ENCODE peak calls at places on chromosomes 12 and 14, in six cellular contexts. T is K562, D is HepG2, K is H1, N is GM12878, F is GM12892. U is an unnamed sample.

GRCh38 chr12:32755051-32755653 is 545 bp downstream of the YARS2 start:
- DNase-seq in D (peak; percentile 60), F (peak; percentile 31), T (peak; percentile 90), K (peak; percentile 92), N (peak; percentile 49), U (peak; percentile 48)

GRCh38 chr14:60222820-60223219 is 26.2 kb upstream of the PPM1A start:
- DNase-seq in T (no peak), F (no peak), N (no peak), D (no peak), K (no peak), U (no peak)

GRCh38 chr12:113424915-113425823 is 3.0 kb downstream of the SDSL start:
- DNase-seq in D (peak; percentile 16), N (no peak), F (peak; percentile 50), T (peak; percentile 77), K (peak; percentile 94), U (no peak)

GRCh38 chr12:116421785-116422538 is 137.2 kb upstream of the MAP1LC3B2 start:
- DNase-seq in D (no peak), N (no peak), T (no peak), F (no peak), K (no peak), U (no peak)

GRCh38 chr12:108685469-108686247 is 45.7 kb downstream of the CORO1C start:
- DNase-seq in D (no peak), F (no peak), T (no peak), K (no peak), N (no peak), U (no peak)

GRCh38 chr12:110102255-110102654 is 21.9 kb upstream of the IFT81 start:
- DNase-seq in N (no peak), F (peak; percentile 16), K (peak; percentile 84), D (peak; percentile 92), T (peak; percentile 87), U (no peak)

GRCh38 chr14:100159107-100159864 is at the start of gene DEGS2:
- DNase-seq in N (no peak), T (no peak), K (peak; percentile 83), D (no peak), F (peak; percentile 75), U (peak; percentile 79)

GRCh38 chr14:64926398-64926995 is 12.2 kb downstream of the CHURC1 start:
- DNase-seq in T (no peak), D (no peak), F (no peak), N (no peak), K (no peak), U (no peak)

GRCh38 chr12:88501976-88502938 is 78.0 kb downstream of the KITLG start:
- DNase-seq in N (no peak), K (no peak), F (no peak), D (no peak), T (no peak), U (no peak)

GRCh38 chr14:103828315-103828967 is 18.9 kb downstream of the PPP1R13B start:
- DNase-seq in F (no peak), K (no peak), T (no peak), D (no peak), N (no peak), U (no peak)

GRCh38 chr12:122643207-122643805 is 59.9 kb downstream of the HCAR2 start:
- DNase-seq in F (no peak), T (no peak), D (peak; percentile 12), N (no peak), K (no peak), U (no peak)

GRCh38 chr14:104574978-104575377 is 4.6 kb upstream of the C14orf180 start:
- DNase-seq in K (no peak), D (no peak), F (no peak), T (no peak), N (no peak), U (no peak)

GRCh38 chr12:118136559-118137003 is 657 bp downstream of the PEBP1 start:
- DNase-seq in K (peak; percentile 58), N (no peak), D (peak; percentile 52), F (peak; percentile 43), T (peak; percentile 65), U (peak; percentile 35)

GRCh38 chr12:119178544-119179334 is at the start of gene HSPB8:
- DNase-seq in N (no peak), F (no peak), T (peak; percentile 16), K (peak; percentile 72), D (peak; percentile 21), U (no peak)

GRCh38 chr14:81311128-81311527 is 89.0 kb downstream of the STON2 start:
- DNase-seq in K (no peak), D (no peak), F (no peak), T (no peak), N (no peak), U (no peak)

GRCh38 chr14:69673099-69673498 is 61.7 kb downstream of the SUSD6 start:
- DNase-seq in F (no peak), K (no peak), D (no peak), N (no peak), T (no peak), U (no peak)

GRCh38 chr14:76918176-76918750 is 92.1 kb downstream of the LRRC74A start:
- DNase-seq in N (no peak), F (no peak), K (no peak), T (no peak), D (no peak), U (no peak)

GRCh38 chr12:14417717-14418116 is 52.2 kb downstream of the ATF7IP start:
- DNase-seq in D (peak; percentile 33), K (peak; percentile 72), N (no peak), F (no peak), T (peak; percentile 24), U (peak; percentile 5)

GRCh38 chr12:28104338-28104737 is 85.9 kb upstream of the CCDC91 start:
- DNase-seq in D (no peak), T (no peak), K (no peak), N (no peak), F (no peak), U (no peak)

GRCh38 chr12:45729233-45730115 is at the start of gene ARID2:
- DNase-seq in F (peak; percentile 29), K (peak; percentile 60), T (peak; percentile 72), D (peak; percentile 14), N (no peak), U (peak; percentile 27)

GRCh38 chr12:103780093-103780440 is 61.0 kb downstream of the NT5DC3 start:
- DNase-seq in F (no peak), N (no peak), T (no peak), D (no peak), K (no peak), U (no peak)
- TF ChIP-seq TAF1 in F (no peak), N (no peak), T (no peak), D (no peak), K (no peak), U (no peak)

DNA sequence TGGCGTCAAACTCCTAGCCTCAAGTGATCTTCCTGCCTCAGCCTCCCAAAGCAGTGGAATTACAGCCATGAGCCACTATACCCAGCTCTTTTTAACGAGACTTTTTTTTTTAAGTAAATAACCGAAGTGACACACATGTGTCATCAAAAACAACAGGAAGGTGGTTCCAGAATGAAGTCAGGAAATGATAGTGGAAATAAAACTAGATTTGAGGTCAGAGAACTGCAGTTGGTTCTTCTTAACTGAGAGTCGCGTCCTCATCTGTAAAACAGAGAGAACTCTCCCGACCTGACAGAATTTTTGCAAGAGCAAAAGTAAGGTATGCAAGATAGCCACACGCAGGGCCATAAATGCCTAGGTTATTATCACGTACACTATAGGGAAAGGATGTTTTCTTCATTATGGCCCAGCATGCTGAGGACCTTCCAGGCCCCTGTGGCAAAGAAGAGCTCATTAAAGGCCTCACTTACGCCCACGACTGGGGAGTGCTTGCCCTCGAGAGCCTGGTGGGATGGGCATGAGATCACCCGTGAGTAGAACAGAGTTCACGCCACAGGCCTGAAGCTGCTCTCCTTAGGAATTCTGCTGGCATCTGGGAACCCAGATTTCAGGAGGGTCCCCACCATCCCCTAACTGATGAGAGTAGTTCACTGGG is 67.2 kb downstream of the SCARB1 start:
- DNase-seq in K (no peak), D (no peak), F (no peak), T (no peak), N (no peak), U (no peak)
- TF ChIP-seq POLR2A in K (no peak), D (no peak), F (no peak), T (no peak), N (no peak), U (no peak)

GRCh38 chr12:78149459-78149858 is 318.8 kb downstream of the NAV3 start:
- DNase-seq in D (no peak), K (no peak), N (no peak), F (no peak), T (no peak), U (no peak)
- TF ChIP-seq POLR2AphosphoS5 in D (no peak), K (no peak), N (no peak), F (no peak), T (no peak), U (no peak)

DNA sequence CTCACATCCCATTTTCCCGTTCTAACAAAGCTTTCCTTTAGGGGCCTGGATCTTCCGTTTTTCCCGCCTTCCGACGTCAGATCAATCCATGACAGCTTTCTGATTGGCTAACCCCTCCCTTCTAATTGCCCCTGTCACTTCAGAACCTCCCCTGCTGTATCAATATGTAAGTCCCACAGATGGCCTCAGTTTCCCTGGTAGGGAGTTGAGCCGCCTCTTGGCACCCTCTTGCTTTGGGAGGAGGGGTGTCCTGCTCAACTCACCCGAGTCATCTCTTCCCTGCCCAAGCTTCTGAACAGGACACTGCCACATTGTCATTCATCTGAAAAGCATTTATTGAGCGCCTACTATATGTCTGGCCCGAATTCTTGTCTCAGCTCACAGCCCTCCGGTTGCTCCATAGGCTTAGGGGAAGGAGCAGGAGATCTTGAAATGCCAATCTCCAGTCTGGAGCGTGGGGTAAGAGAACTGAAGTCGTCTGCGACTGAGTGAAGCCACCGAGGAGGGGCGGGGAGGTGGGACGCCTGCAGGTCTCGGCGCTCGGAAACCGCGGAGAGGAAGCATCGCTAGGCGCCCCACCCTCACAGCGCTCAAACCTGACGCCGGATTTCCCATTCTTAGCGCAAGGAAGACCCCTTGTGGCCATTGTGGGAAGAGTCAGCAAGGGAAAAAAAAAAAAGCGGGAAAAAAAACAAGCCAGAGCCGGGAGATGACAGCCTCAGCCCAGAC is 28.0 kb upstream of the SMUG1 start:
- DNase-seq in F (peak; percentile 58), D (peak; percentile 79), K (peak; percentile 90), N (no peak), T (peak; percentile 95), U (peak; percentile 59)
- TF ChIP-seq TAF1 in F (no peak), D (no peak), K (no peak), N (no peak), T (peak; percentile 28), U (no peak)

GRCh38 chr12:133080051-133080618 is 588 bp upstream of the ZNF140 start:
- DNase-seq in F (peak; percentile 47), N (peak; percentile 96), T (peak; percentile 96), D (peak; percentile 98), K (peak; percentile 94), U (peak; percentile 50)

GRCh38 chr12:133083345-133083744 is 2.6 kb downstream of the ZNF140 start:
- DNase-seq in T (no peak), F (no peak), N (no peak), D (no peak), K (no peak), U (no peak)

GRCh38 chr12:133081408-133081806 is 684 bp downstream of the ZNF140 start:
- DNase-seq in F (no peak), T (no peak), N (no peak), K (no peak), D (no peak), U (no peak)

GRCh38 chr12:133080619-133081407 is at the start of gene ZNF140:
- DNase-seq in F (peak; percentile 64), T (peak; percentile 96), N (peak; percentile 76), K (no peak), D (peak; percentile 94), U (peak; percentile 70)
- TF ChIP-seq POLR2A in F (peak; percentile 63), T (peak; percentile 81), N (peak; percentile 88), K (no peak), D (peak; percentile 80), U (peak; percentile 46)

GRCh38 chr12:52057614-52057939 is 6.3 kb downstream of the NR4A1 start:
- DNase-seq in N (no peak), F (no peak), K (no peak), D (no peak), T (no peak), U (no peak)
- TF ChIP-seq POLR2AphosphoS5 in N (peak; percentile 6), F (no peak), K (no peak), D (no peak), T (no peak), U (no peak)